ENCODE peak calls at places on chromosomes 2 and 18, in four cellular contexts. U is neural progenitor cell, M is GM23248, V is PC-3. E is an unnamed sample. For H3K4me1 and H3K79me2, the result is how much of the 10 kb centered on the place peaks cover.

GRCh38 chr2:126720647-126721046 is 64.7 kb downstream of the GYPC start:
- DNase-seq in V (no peak), M (peak), U (no peak), E (no peak)

GRCh38 chr2:175880-176800 is 87.7 kb downstream of the SH3YL1 start:
- DNase-seq in U (no peak), M (peak), V (no peak), E (no peak)

GRCh38 chr2:206071832-206072231 is 14.1 kb downstream of the INO80D start:
- DNase-seq in U (no peak), V (no peak), M (no peak), E (no peak)

GRCh38 chr18:48820483-48821250 is 130.1 kb downstream of the SMAD7 start:
- DNase-seq in V (no peak), M (no peak), U (no peak), E (peak)

GRCh38 chr2:119697290-119698013 is 18.5 kb downstream of the TMEM177 start:
- DNase-seq in V (no peak), U (no peak), M (no peak), E (peak)

GRCh38 chr2:152241956-152242355 is 66.4 kb upstream of the STAM2 start:
- DNase-seq in M (no peak), U (no peak), V (peak), E (no peak)

GRCh38 chr2:47344890-47345583 is 57.9 kb upstream of the MSH2 start:
- DNase-seq in U (peak), M (peak), V (peak), E (no peak)

GRCh38 chr2:38171208-38171858 is 95.4 kb upstream of the CYP1B1 start:
- DNase-seq in U (no peak), M (no peak), V (no peak), E (no peak)

GRCh38 chr18:650428-650858 is 7.0 kb upstream of the TYMS start:
- DNase-seq in M (no peak), U (no peak), V (no peak), E (peak)

GRCh38 chr2:189178726-189179606 is 595 bp downstream of the COL5A2 start:
- DNase-seq in M (peak), U (peak), V (no peak), E (no peak)

GRCh38 chr2:107591541-107591940 is 235.2 kb upstream of the RGPD4 start:
- DNase-seq in V (no peak), M (peak), U (no peak), E (no peak)

GRCh38 chr2:86809481-86810121 is 18.9 kb upstream of the CD8A start:
- DNase-seq in U (no peak), V (no peak), M (no peak), E (no peak)

GRCh38 chr2:127324635-127325034 is 30.7 kb upstream of the ERCC3 start:
- DNase-seq in M (peak), V (peak), U (peak), E (peak)

GRCh38 chr2:109298851-109299250 is 169.8 kb downstream of the SH3RF3 start:
- DNase-seq in V (no peak), U (no peak), M (no peak), E (no peak)

GRCh38 chr2:28665041-28665704 is 86.5 kb upstream of the PPP1CB start:
- DNase-seq in V (no peak), U (peak), M (peak), E (no peak)

GRCh38 chr2:8376603-8377423 is 305.0 kb upstream of the ID2 start:
- DNase-seq in U (no peak), V (no peak), M (peak), E (no peak)

GRCh38 chr2:45616663-45617411 is 5.8 kb upstream of the SRBD1 start:
- DNase-seq in U (no peak), M (peak), V (peak), E (no peak)

GRCh38 chr2:193776988-193777387 is 1582.3 kb upstream of the TMEFF2 start:
- DNase-seq in M (no peak), V (no peak), U (no peak), E (peak)

GRCh38 chr2:96842600-96842999 is 1.2 kb downstream of the ANKRD23 start:
- DNase-seq in U (no peak), M (no peak), V (no peak), E (no peak)

GRCh38 chr2:176612736-176613135 is 343.5 kb downstream of the MTX2 start:
- DNase-seq in M (peak), V (peak), U (no peak), E (no peak)

GRCh38 chr18:54647176-54647575 is 56.1 kb downstream of the DYNAP start:
- DNase-seq in U (peak), V (peak), M (peak), E (peak)

GRCh38 chr18:12884521-12885323 is 685 bp upstream of the PTPN2 start:
- DNase-seq in V (no peak), M (peak), U (no peak), E (no peak)

GRCh38 chr18:11994346-11994707 is 13.0 kb downstream of the IMPA2 start:
- DNase-seq in V (peak), M (peak), U (no peak), E (no peak)

GRCh38 chr2:73977466-73977865 is 7.2 kb upstream of the TET3 start:
- DNase-seq in U (no peak), V (no peak), M (no peak), E (no peak)

GRCh38 chr2:80703532-80703931 is 399.0 kb upstream of the LRRTM1 start:
- DNase-seq in M (no peak), V (no peak), U (peak), E (no peak)

GRCh38 chr2:119721462-119721861 is 38.3 kb upstream of the PTPN4 start:
- DNase-seq in M (no peak), V (no peak), U (no peak), E (no peak)

GRCh38 chr2:8678731-8679566 is 2.9 kb upstream of the ID2 start:
- DNase-seq in U (peak), M (peak), V (peak), E (peak)

GRCh38 chr18:79545714-79546113 is 133.9 kb upstream of the CTDP1 start:
- DNase-seq in M (no peak), U (no peak), V (no peak), E (no peak)

GRCh38 chr18:54162431-54162830 is 62.0 kb downstream of the MBD2 start:
- DNase-seq in M (peak), U (no peak), V (peak), E (no peak)

GRCh38 chr18:10559566-10560456 is 34.0 kb downstream of the NAPG start:
- DNase-seq in M (peak), U (no peak), V (no peak), E (peak)

DNA sequence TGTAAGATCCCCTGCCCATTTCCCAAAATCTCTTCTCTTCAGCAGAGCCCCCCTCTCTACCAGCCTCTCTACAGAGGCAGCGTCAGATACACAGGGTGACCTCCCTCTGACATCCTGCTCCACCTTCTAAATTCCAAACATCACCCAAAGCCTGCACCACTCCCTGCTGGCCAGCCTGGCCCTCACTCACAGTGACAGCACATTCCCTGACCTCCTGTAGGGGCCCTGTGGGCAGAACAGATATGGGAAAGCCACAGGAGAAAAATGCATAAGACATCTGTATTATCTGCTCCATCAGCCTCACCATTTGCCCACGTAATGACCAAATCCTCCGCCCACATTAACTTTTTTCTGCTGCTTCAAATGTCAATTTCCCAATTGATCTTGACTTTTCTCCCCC is 40.6 kb downstream of the TRABD2A start:
- DNase-seq in U (no peak), M (peak), V (no peak), E (no peak)
- H3K4me1 ChIP-seq in U (under half), M (under half), V (under half), E (under half)

GRCh38 chr18:63182861-63183260 is 136.7 kb downstream of the BCL2 start:
- DNase-seq in V (no peak), U (no peak), M (no peak), E (no peak)
- H3K79me2 ChIP-seq in V (under half), U (under half), M (under half), E (under half)

DNA sequence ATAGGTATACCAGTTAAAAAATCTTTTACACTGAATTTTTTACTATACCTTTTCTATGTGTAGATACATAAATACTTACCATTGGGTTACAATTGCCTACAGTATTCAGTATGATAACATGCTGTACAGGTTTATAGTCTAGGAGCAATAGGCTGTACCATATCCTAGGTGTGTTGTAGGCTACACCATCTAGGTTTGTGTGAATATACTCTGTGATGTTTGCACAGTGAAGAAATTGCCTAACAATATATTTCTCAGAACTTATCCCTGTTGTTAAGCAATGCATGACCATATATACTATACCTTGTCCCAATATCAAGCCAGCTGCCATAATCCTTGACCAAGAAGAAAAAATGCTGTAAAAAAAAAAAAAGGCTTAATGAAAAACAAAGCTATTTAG is 114.5 kb downstream of the PIGN start:
- DNase-seq in V (no peak), U (no peak), M (no peak), E (no peak)
- TF ChIP-seq EZH2phosphoT487 in V (no peak), U (no peak), M (no peak), E (no peak)

GRCh38 chr2:241350530-241350877 is 5.6 kb upstream of the FARP2 start:
- DNase-seq in U (no peak), M (no peak), V (no peak), E (no peak)

GRCh38 chr2:241351640-241352031 is 4.4 kb upstream of the FARP2 start:
- DNase-seq in U (no peak), M (no peak), V (no peak), E (no peak)

GRCh38 chr2:241352227-241352626 is 3.9 kb upstream of the FARP2 start:
- DNase-seq in M (no peak), U (no peak), V (no peak), E (no peak)

GRCh38 chr2:241349941-241350340 is 6.1 kb upstream of the FARP2 start:
- DNase-seq in V (no peak), M (no peak), U (no peak), E (no peak)

DNA sequence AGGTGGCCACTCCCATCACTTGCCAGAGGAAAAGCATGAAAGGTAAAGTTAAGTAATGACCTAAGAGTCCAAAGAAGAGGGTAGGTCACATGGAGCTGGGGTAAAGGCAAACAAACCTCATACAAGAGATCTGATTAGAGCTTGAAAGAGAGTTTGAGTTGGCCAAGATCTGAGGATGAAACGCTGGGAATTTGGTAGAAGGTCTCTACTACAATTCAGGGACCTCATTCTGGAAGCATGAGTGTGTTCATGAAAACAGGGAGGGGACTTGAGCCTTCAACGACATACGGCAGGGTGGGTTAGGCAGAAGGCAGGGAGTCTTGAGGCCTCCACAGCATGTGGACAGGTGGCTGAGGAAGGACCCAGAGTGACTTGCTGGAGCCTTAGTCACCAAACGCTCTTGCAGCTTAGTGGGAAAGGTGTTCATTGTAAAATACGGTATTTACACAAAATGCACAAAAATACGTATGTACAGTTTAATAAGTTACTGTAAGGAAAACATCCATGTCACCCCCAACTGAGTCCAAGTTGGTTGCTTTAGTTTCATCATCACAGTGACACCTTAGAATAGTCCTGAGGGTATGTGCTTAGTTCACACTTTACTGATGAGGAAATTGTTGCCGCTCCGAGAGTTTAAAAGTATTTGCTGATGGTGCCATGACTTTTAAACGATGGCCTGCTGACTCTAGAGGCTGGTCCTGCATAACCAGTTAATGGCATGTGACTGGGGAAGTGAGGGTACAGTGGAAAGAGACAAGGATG is 5.0 kb upstream of the FARP2 start:
- DNase-seq in V (no peak), M (no peak), U (no peak), E (no peak)
- H3K4me1 ChIP-seq in V (under half), M (under half), U (under half), E (under half)

DNA sequence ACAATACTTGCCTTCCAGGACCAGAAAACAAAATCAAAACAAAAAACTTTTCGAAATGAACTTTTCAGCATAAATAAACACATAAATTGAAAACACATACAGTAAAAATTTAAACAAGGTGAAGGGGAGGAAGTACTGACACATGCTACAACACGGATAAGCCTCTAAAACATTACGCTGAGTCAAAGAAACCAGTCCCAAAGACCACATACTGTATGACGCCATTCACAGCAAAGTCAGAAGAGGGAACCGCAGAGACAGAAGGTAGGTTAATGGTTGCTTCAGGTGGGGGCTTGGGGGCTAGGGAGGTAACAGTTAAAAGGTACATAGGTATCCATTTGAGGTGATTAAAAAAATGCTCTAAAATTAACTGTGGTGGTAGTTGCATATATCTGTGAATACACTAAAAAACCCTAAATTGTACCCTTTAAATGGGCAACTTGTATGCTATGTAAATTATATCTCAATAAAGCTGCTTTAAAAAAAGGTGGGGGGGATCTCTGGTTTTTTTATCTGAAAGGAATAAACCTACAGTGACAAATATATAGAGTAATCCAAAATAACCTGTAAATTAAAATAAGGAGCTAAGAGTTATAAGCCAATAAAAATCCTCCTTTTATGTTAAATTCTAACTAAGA is 7.1 kb downstream of the COX7A2L start:
- DNase-seq in V (no peak), U (no peak), M (peak), E (no peak)
- H3K79me2 ChIP-seq in V (half or more), U (half or more), M (half or more), E (half or more)

DNA sequence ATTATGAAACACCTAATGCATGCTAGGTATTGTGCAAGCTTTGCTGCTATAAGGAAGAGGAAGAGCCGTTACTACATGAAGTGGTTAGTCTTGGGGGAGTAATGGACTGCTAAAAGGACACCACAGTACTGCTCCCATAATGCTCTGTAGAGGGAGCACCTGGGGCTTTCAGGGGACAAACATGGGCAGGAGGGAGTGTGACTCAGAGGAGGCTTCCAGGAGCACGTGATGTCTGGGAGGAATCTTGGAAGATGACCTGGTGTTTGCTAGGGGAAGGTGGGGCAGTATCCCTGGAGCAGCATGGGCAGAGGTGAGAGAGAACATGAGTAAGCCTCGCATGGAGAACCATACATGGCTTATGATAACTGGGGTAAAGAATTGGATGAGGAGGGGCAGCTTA is 18.8 kb downstream of the MAPK4 start:
- DNase-seq in U (no peak), V (peak), M (no peak), E (no peak)
- TF ChIP-seq EZH2phosphoT487 in U (no peak), V (no peak), M (no peak), E (no peak)